ENCODE peak calls at places on chromosomes 5 and 9, in six cellular contexts. V, K, A, J, G and N are unnamed samples.
A peak's percentile ranks its signal among the peaks of the same experiment; 100 is the strongest.

GRCh38 chr5:148746826-148747535 is 79.4 kb upstream of the ADRB2 start:
- DNase-seq in V (no peak), K (no peak), A (no peak), J (peak; percentile 48), G (no peak), N (no peak)

GRCh38 chr5:78243639-78244038 is 50.9 kb downstream of the AP3B1 start:
- DNase-seq in V (no peak), K (no peak), A (no peak), J (no peak), G (no peak), N (no peak)

GRCh38 chr5:151051066-151051930 is 29.5 kb downstream of the TNIP1 start:
- DNase-seq in V (peak; percentile 68), K (peak; percentile 43), A (peak; percentile 56), J (peak; percentile 85), G (peak; percentile 63), N (peak; percentile 71)

GRCh38 chr9:97983524-97984187 is 515 bp downstream of the ANP32B start:
- DNase-seq in V (no peak), K (no peak), A (no peak), J (peak; percentile 71), G (no peak), N (no peak)

GRCh38 chr5:132385321-132386105 is 16.0 kb downstream of the SLC22A5 start:
- DNase-seq in V (peak; percentile 52), K (peak; percentile 39), A (no peak), J (peak; percentile 39), G (no peak), N (no peak)

GRCh38 chr5:171494452-171495121 is 75.1 kb downstream of the FGF18 start:
- DNase-seq in V (peak; percentile 28), K (no peak), A (peak; percentile 52), J (peak; percentile 89), G (peak; percentile 27), N (peak; percentile 16)

GRCh38 chr5:56735845-56736641 is 79.3 kb upstream of the MAP3K1 start:
- DNase-seq in V (no peak), K (no peak), A (no peak), J (no peak), G (no peak), N (no peak)

GRCh38 chr5:62340392-62340791 is 34.4 kb downstream of the KIF2A start:
- DNase-seq in V (peak; percentile 39), K (no peak), A (peak; percentile 28), J (peak; percentile 50), G (no peak), N (no peak)

GRCh38 chr9:129624168-129624759 is 1.7 kb upstream of the NTMT1 start:
- DNase-seq in V (peak; percentile 46), K (no peak), A (peak; percentile 45), J (peak; percentile 78), G (no peak), N (no peak)

GRCh38 chr5:149284501-149284900 is 12.8 kb downstream of the AFAP1L1 start:
- DNase-seq in V (no peak), K (no peak), A (no peak), J (no peak), G (no peak), N (no peak)

GRCh38 chr9:111661802-111662491 is 542 bp downstream of the GNG10 start:
- DNase-seq in V (no peak), K (no peak), A (no peak), J (peak; percentile 41), G (no peak), N (no peak)

GRCh38 chr5:43572357-43572756 is 15.5 kb upstream of the PAIP1 start:
- DNase-seq in V (no peak), K (no peak), A (no peak), J (no peak), G (no peak), N (no peak)

GRCh38 chr5:94240616-94241287 is 377.7 kb downstream of the KIAA0825 start:
- DNase-seq in V (no peak), K (no peak), A (no peak), J (no peak), G (no peak), N (no peak)

GRCh38 chr5:126883801-126884200 is 106.9 kb downstream of the LMNB1 start:
- DNase-seq in V (no peak), K (no peak), A (no peak), J (peak; percentile 63), G (no peak), N (no peak)

GRCh38 chr9:88737031-88737430 is 202.1 kb downstream of the NXNL2 start:
- DNase-seq in V (no peak), K (no peak), A (no peak), J (no peak), G (no peak), N (no peak)

GRCh38 chr5:10467281-10468198 is 25.9 kb downstream of the ROPN1L start:
- DNase-seq in V (no peak), K (no peak), A (no peak), J (no peak), G (no peak), N (no peak)

GRCh38 chr5:28284788-28285187 is 1246.4 kb upstream of the CDH9 start:
- DNase-seq in V (no peak), K (no peak), A (no peak), J (no peak), G (no peak), N (no peak)

GRCh38 chr5:127290946-127291763 is 559 bp downstream of the MEGF10 start:
- DNase-seq in V (no peak), K (no peak), A (no peak), J (no peak), G (no peak), N (no peak)

GRCh38 chr9:128245293-128246151 is 30.3 kb downstream of the GOLGA2 start:
- DNase-seq in V (peak; percentile 72), K (no peak), A (no peak), J (peak; percentile 68), G (no peak), N (no peak)

GRCh38 chr5:136425914-136426313 is 60.6 kb upstream of the TRPC7 start:
- DNase-seq in V (no peak), K (no peak), A (no peak), J (no peak), G (no peak), N (no peak)
- TF ChIP-seq ZNF274 in V (no peak), K (no peak), A (no peak), J (no peak), G (no peak), N (no peak)

GRCh38 chr9:77541055-77541454 is 107.1 kb downstream of the GNA14 start:
- DNase-seq in V (no peak), K (no peak), A (no peak), J (no peak), G (no peak), N (no peak)

GRCh38 chr9:77544491-77545000 is 103.6 kb downstream of the GNA14 start:
- DNase-seq in V (no peak), K (no peak), A (no peak), J (no peak), G (no peak), N (no peak)

GRCh38 chr9:77543131-77543822 is 104.8 kb downstream of the GNA14 start:
- DNase-seq in V (no peak), K (no peak), A (no peak), J (no peak), G (no peak), N (no peak)

GRCh38 chr9:77546391-77546790 is 101.7 kb downstream of the GNA14 start:
- DNase-seq in V (no peak), K (no peak), A (no peak), J (no peak), G (no peak), N (no peak)

GRCh38 chr9:77541600-77541999 is 106.5 kb downstream of the GNA14 start:
- DNase-seq in V (no peak), K (no peak), A (no peak), J (no peak), G (no peak), N (no peak)
- TF ChIP-seq ZNF274 in V (no peak), K (no peak), A (no peak), J (no peak), G (no peak), N (no peak)

DNA sequence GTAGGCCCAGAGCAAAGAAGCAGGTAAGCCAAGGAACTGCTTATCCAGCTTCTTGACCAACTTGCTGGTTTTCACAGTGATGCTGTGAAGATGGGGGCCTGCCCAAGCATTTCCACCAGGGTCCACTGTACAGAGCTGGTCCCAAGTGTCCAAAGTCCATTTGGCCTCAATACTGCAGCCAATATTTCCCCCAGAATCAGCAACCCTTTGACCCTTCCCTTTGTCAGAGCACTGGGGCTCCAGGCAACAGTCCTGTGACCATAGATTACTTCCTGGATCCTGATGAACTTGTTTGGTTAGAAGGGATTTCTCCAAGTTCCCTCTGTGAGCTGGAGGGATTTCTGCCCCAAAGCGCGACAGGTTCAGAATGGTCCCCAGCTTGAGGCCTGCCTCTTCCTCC is 26.3 kb downstream of the FAXDC2 start:
- DNase-seq in V (peak; percentile 25), K (no peak), A (no peak), J (no peak), G (no peak), N (no peak)
- TF ChIP-seq ZNF274 in V (no peak), K (no peak), A (no peak), J (no peak), G (no peak), N (no peak)

GRCh38 chr9:113622600-113623400 is 159.3 kb downstream of the RGS3 start:
- DNase-seq in V (peak; percentile 74), K (peak; percentile 44), A (peak; percentile 81), J (no peak), G (peak; percentile 77), N (peak; percentile 92)
- TF ChIP-seq ZNF274 in V (no peak), K (no peak), A (no peak), J (no peak), G (no peak), N (no peak)

GRCh38 chr5:141657937-141658545 is 6.8 kb upstream of the FCHSD1 start:
- DNase-seq in V (peak; percentile 65), K (no peak), A (peak; percentile 56), J (peak; percentile 72), G (no peak), N (no peak)
- TF ChIP-seq ZNF274 in V (no peak), K (no peak), A (no peak), J (no peak), G (no peak), N (no peak)

GRCh38 chr5:175123542-175123941 is 320.4 kb downstream of the DRD1 start:
- DNase-seq in V (no peak), K (no peak), A (peak; percentile 95), J (no peak), G (no peak), N (no peak)

GRCh38 chr5:175115831-175116230 is 328.2 kb downstream of the DRD1 start:
- DNase-seq in V (no peak), K (no peak), A (no peak), J (no peak), G (no peak), N (no peak)

GRCh38 chr5:175120412-175120811 is 323.6 kb downstream of the DRD1 start:
- DNase-seq in V (no peak), K (no peak), A (no peak), J (no peak), G (no peak), N (no peak)

GRCh38 chr5:175116466-175117048 is 327.4 kb downstream of the DRD1 start:
- DNase-seq in V (no peak), K (no peak), A (no peak), J (no peak), G (no peak), N (no peak)

GRCh38 chr5:175118700-175119309 is 325.2 kb downstream of the DRD1 start:
- DNase-seq in V (no peak), K (no peak), A (no peak), J (no peak), G (no peak), N (no peak)
- TF ChIP-seq ZNF274 in V (no peak), K (no peak), A (no peak), J (no peak), G (no peak), N (no peak)

GRCh38 chr9:5509573-5509972 is 758 bp upstream of the PDCD1LG2 start:
- DNase-seq in V (no peak), K (no peak), A (peak; percentile 3), J (no peak), G (no peak), N (no peak)
- TF ChIP-seq ZNF274 in V (no peak), K (no peak), A (no peak), J (no peak), G (no peak), N (no peak)